ENCODE peak calls at places on chromosome 17, in seven cellular contexts. One of them, this sample, is unnamed.

GRCh38 chr17:38421224-38421841 is 6.9 kb upstream of the ARHGAP23 start:
- DNase-seq in CD4-positive, alpha-beta T cell: no peak
- DNase-seq in adrenal gland: no peak
- DNase-seq in AML-193: no peak
- DNase-seq in bronchial epithelial cell: no peak
- DNase-seq in activated B cell treated with CpG ODN at 0.5 μM for 24 hours: no peak
- DNase-seq in T-helper 2 cell: no peak
- DNase-seq in this sample: no peak

GRCh38 chr17:72745241-72745640 is 347.2 kb downstream of the SLC39A11 start:
- DNase-seq in CD4-positive, alpha-beta T cell: no peak
- DNase-seq in bronchial epithelial cell: no peak
- DNase-seq in activated B cell treated with CpG ODN at 0.5 μM for 24 hours: no peak
- DNase-seq in adrenal gland: no peak
- DNase-seq in T-helper 2 cell: no peak
- DNase-seq in AML-193: no peak
- DNase-seq in this sample: no peak

GRCh38 chr17:694239-694638 is 20.4 kb downstream of the VPS53 start:
- DNase-seq in adrenal gland: no peak
- DNase-seq in CD4-positive, alpha-beta T cell: no peak
- DNase-seq in AML-193: no peak
- DNase-seq in bronchial epithelial cell: peak; percentile 98
- DNase-seq in activated B cell treated with CpG ODN at 0.5 μM for 24 hours: no peak
- DNase-seq in T-helper 2 cell: no peak
- DNase-seq in this sample: no peak

GRCh38 chr17:1143573-1143972 is 36.2 kb downstream of the ABR start:
- DNase-seq in T-helper 2 cell: no peak
- DNase-seq in CD4-positive, alpha-beta T cell: no peak
- DNase-seq in bronchial epithelial cell: no peak
- DNase-seq in AML-193: no peak
- DNase-seq in activated B cell treated with CpG ODN at 0.5 μM for 24 hours: no peak
- DNase-seq in adrenal gland: no peak
- DNase-seq in this sample: no peak

GRCh38 chr17:76501018-76501826 is at the start of gene RHBDF2:
- DNase-seq in AML-193: peak; percentile 88
- DNase-seq in activated B cell treated with CpG ODN at 0.5 μM for 24 hours: peak; percentile 100
- DNase-seq in bronchial epithelial cell: peak; percentile 84
- DNase-seq in CD4-positive, alpha-beta T cell: peak; percentile 99
- DNase-seq in T-helper 2 cell: peak; percentile 92
- DNase-seq in adrenal gland: peak; percentile 96
- DNase-seq in this sample: peak; percentile 97

GRCh38 chr17:81387235-81388060 is 7.8 kb upstream of the BAHCC1 start:
- DNase-seq in AML-193: no peak
- DNase-seq in CD4-positive, alpha-beta T cell: no peak
- DNase-seq in activated B cell treated with CpG ODN at 0.5 μM for 24 hours: no peak
- DNase-seq in bronchial epithelial cell: no peak
- DNase-seq in adrenal gland: peak; percentile 87
- DNase-seq in T-helper 2 cell: no peak
- DNase-seq in this sample: peak; percentile 53

GRCh38 chr17:78358538-78359215 is 1.2 kb downstream of the SOCS3 start:
- DNase-seq in adrenal gland: no peak
- DNase-seq in CD4-positive, alpha-beta T cell: no peak
- DNase-seq in bronchial epithelial cell: no peak
- DNase-seq in T-helper 2 cell: no peak
- DNase-seq in activated B cell treated with CpG ODN at 0.5 μM for 24 hours: peak; percentile 50
- DNase-seq in AML-193: no peak
- DNase-seq in this sample: peak; percentile 48

GRCh38 chr17:77492446-77493237 is 351.9 kb downstream of the SEC14L1 start:
- DNase-seq in CD4-positive, alpha-beta T cell: no peak
- DNase-seq in T-helper 2 cell: no peak
- DNase-seq in activated B cell treated with CpG ODN at 0.5 μM for 24 hours: peak; percentile 15
- DNase-seq in adrenal gland: peak; percentile 51
- DNase-seq in AML-193: no peak
- DNase-seq in bronchial epithelial cell: no peak
- DNase-seq in this sample: no peak

GRCh38 chr17:43003542-43004172 is 2.9 kb upstream of the IFI35 start:
- DNase-seq in activated B cell treated with CpG ODN at 0.5 μM for 24 hours: no peak
- DNase-seq in T-helper 2 cell: no peak
- DNase-seq in AML-193: no peak
- DNase-seq in bronchial epithelial cell: peak; percentile 55
- DNase-seq in adrenal gland: no peak
- DNase-seq in CD4-positive, alpha-beta T cell: no peak
- DNase-seq in this sample: no peak

GRCh38 chr17:4593021-4593797 is 8.9 kb downstream of the SMTNL2 start:
- DNase-seq in AML-193: no peak
- DNase-seq in activated B cell treated with CpG ODN at 0.5 μM for 24 hours: no peak
- DNase-seq in adrenal gland: no peak
- DNase-seq in T-helper 2 cell: no peak
- DNase-seq in bronchial epithelial cell: no peak
- DNase-seq in CD4-positive, alpha-beta T cell: no peak
- DNase-seq in this sample: no peak

GRCh38 chr17:49576121-49576905 is 642 bp downstream of the NXPH3 start:
- DNase-seq in AML-193: no peak
- DNase-seq in T-helper 2 cell: no peak
- DNase-seq in activated B cell treated with CpG ODN at 0.5 μM for 24 hours: no peak
- DNase-seq in CD4-positive, alpha-beta T cell: no peak
- DNase-seq in adrenal gland: no peak
- DNase-seq in bronchial epithelial cell: no peak
- DNase-seq in this sample: no peak